ENCODE peak calls at places on chromosome 19, in seven cellular contexts. E is GM23248, Z is neural progenitor cell, F is hepatocyte, M is PC-3, N is GM23338, J is HCT116. I is an unnamed sample. For H3K79me2, the result is how much of the 10 kb centered on the place peaks cover.

GRCh38 chr19:12681074-12681987 is at the start of gene DHPS:
- DNase-seq in N (peak), J (peak), M (peak), Z (peak), F (peak), E (peak), I (peak)

GRCh38 chr19:39194832-39195542 is 1.8 kb upstream of the NCCRP1 start:
- DNase-seq in M (peak), Z (peak), J (no peak), F (no peak), E (no peak), N (no peak), I (no peak)

GRCh38 chr19:1069009-1069779 is 2.2 kb downstream of the ARHGAP45 start:
- DNase-seq in N (no peak), Z (no peak), M (no peak), F (no peak), J (no peak), E (no peak), I (peak)

GRCh38 chr19:14763497-14764145 is 14.7 kb downstream of the ADGRE2 start:
- DNase-seq in F (no peak), M (no peak), E (no peak), N (no peak), J (no peak), Z (no peak), I (no peak)

GRCh38 chr19:48633148-48634035 is 3.8 kb downstream of the DBP start:
- DNase-seq in E (peak), M (no peak), N (no peak), Z (no peak), F (peak), J (no peak), I (no peak)

GRCh38 chr19:28541602-28542393 is 671.2 kb downstream of the UQCRFS1 start:
- DNase-seq in J (no peak), F (no peak), E (no peak), M (no peak), Z (no peak), N (no peak), I (no peak)

GRCh38 chr19:35117017-35117570 is 1.5 kb downstream of the FXYD3 start:
- DNase-seq in J (no peak), M (no peak), N (no peak), F (no peak), Z (no peak), E (no peak), I (no peak)

GRCh38 chr19:37654118-37654517 is 1.1 kb downstream of the ZFP30 start:
- DNase-seq in F (no peak), Z (no peak), E (no peak), J (no peak), M (no peak), N (no peak), I (no peak)

GRCh38 chr19:49125025-49125731 is 5.8 kb downstream of the PPFIA3 start:
- DNase-seq in N (peak), M (no peak), Z (peak), E (no peak), J (no peak), F (peak), I (no peak)

GRCh38 chr19:2095338-2095938 is 688 bp downstream of the MOB3A start:
- DNase-seq in J (no peak), Z (peak), N (no peak), E (peak), F (no peak), M (no peak), I (peak)

GRCh38 chr19:13022859-13023636 is 27.8 kb downstream of the NFIX start:
- DNase-seq in Z (peak), F (peak), J (no peak), E (peak), M (peak), N (peak), I (peak)

GRCh38 chr19:16349551-16350171 is 25.0 kb downstream of the KLF2 start:
- DNase-seq in Z (no peak), N (no peak), F (no peak), J (no peak), E (no peak), M (no peak), I (no peak)

GRCh38 chr19:32223595-32224370 is 121.6 kb upstream of the ZNF507 start:
- DNase-seq in Z (peak), J (no peak), N (peak), M (no peak), F (no peak), E (no peak), I (peak)

GRCh38 chr19:8304841-8305621 is 3.1 kb downstream of the CD320 start:
- DNase-seq in N (peak), J (peak), E (no peak), Z (peak), F (peak), M (no peak), I (no peak)

GRCh38 chr19:35641515-35642151 is at the start of gene ETV2:
- DNase-seq in F (no peak), Z (peak), E (peak), N (peak), J (no peak), M (no peak), I (no peak)

GRCh38 chr19:46081928-46082727 is 41.3 kb upstream of the IGFL4 start:
- DNase-seq in J (peak), M (peak), Z (peak), N (peak), E (peak), F (peak), I (peak)

GRCh38 chr19:12260861-12261260 is 33.8 kb downstream of the ZNF44 start:
- DNase-seq in Z (no peak), F (no peak), N (no peak), M (no peak), J (no peak), E (no peak), I (no peak)

GRCh38 chr19:1017115-1017905 is 3.6 kb downstream of the TMEM259 start:
- DNase-seq in M (peak), E (no peak), N (no peak), J (no peak), F (no peak), Z (no peak), I (peak)

GRCh38 chr19:49097453-49098288 is 12.4 kb downstream of the SNRNP70 start:
- DNase-seq in E (peak), M (peak), J (peak), N (peak), F (peak), Z (peak), I (peak)

GRCh38 chr19:42284641-42285341 is 15.7 kb downstream of the CIC start:
- DNase-seq in M (no peak), E (peak), N (peak), F (peak), J (no peak), Z (peak), I (peak)

GRCh38 chr19:46660601-46661019 is 372 bp downstream of the DACT3 start:
- DNase-seq in E (no peak), F (no peak), N (peak), M (no peak), Z (peak), J (no peak), I (no peak)

GRCh38 chr19:35153701-35154534 is 617 bp upstream of the FXYD5 start:
- DNase-seq in Z (peak), E (peak), J (no peak), F (peak), M (peak), N (peak), I (peak)

GRCh38 chr19:55554749-55555152 is 9.4 kb upstream of the SBK3 start:
- DNase-seq in N (no peak), M (no peak), J (no peak), F (no peak), Z (peak), E (no peak), I (no peak)

GRCh38 chr19:33604651-33605050 is 17.1 kb upstream of the CHST8 start:
- DNase-seq in F (no peak), M (no peak), E (no peak), N (no peak), J (no peak), Z (no peak), I (no peak)

GRCh38 chr19:15759962-15760565 is 22.3 kb downstream of the OR10H3 start:
- DNase-seq in J (peak), F (no peak), E (no peak), N (no peak), Z (no peak), M (peak), I (no peak)

GRCh38 chr19:44912854-44913253 is 1.6 kb upstream of the APOC1 start:
- DNase-seq in Z (no peak), J (no peak), M (no peak), N (no peak), E (no peak), F (no peak), I (no peak)

GRCh38 chr19:7109678-7110289 is 40.3 kb downstream of the ZNF557 start:
- DNase-seq in E (peak), J (no peak), M (no peak), N (peak), Z (peak), F (no peak), I (no peak)
- TF ChIP-seq EZH2phosphoT487 in E (no peak), J (no peak), M (no peak), N (no peak), Z (no peak), F (no peak), I (no peak)

DNA sequence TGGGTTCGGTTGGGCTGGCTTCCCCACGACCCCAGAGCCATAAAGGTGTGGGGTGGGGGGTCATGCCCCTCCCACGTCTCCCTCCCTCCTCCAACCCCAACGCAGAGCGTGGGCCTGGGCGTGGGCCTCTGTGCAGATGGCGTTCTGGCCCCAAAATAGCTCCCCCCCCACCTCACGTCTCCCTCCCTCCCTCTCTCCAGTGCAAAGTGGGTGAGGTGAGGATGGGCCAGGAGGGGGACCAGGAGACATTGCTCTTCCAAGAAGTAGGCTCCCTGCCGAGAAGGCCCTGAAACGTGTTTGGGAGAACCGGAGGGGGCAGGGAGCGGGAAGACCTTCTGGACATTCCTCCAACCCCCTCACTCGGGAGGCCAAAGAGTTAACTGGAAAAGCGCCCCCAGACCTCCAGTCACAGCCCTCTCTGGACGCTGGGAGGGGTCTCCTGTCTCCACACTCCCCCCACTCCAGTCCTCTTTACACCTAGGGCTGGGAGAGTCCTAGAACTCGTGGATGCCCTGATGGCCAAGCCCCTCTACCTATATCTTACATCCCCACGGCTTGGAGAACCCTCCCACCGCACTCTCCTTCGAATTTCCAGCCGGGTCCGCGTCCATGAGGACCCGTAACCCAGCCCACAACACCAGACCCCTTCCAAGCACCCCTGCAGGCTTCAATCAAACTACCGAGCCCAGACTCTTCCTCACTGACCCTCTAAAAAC is 855 bp downstream of the UNC13A start:
- DNase-seq in Z (peak), J (no peak), N (peak), F (no peak), M (no peak), E (no peak), I (no peak)
- TF ChIP-seq EZH2 in Z (no peak), J (no peak), N (no peak), F (peak), M (no peak), E (peak), I (no peak)

DNA sequence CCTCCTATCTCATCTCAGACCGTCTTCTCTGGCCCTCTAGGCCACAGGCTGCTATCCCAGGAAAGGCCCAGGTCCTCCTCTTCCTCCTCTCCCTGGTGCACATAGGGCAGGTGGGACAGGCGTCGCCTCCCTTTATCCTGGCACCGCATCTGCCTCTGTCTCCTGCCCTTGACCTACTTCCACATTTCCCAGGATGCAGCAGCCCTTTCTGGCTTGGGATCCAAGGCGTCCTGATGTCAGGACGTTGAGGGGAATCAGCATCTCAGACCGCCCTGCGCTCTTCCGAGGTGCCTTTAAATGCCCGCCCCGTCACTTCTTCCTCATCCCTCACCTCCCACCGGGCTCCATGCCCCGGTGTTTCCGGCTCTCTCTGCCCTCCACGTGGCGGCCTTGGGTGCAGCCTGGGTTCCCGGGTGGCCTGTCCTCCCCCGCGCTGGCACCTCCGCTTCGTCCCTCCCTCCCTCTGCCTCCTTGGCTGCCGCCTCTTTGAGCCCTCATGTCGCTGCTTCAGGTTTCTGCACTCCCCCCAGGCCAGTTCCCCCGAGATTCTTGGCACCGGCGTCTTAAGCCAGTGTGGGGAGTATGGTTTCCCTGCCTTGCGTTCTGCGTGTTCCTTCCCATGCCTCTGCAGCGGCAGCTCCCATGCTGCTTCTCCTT is 66.3 kb downstream of the KDM4B start:
- DNase-seq in Z (no peak), E (no peak), N (no peak), M (no peak), J (no peak), F (no peak), I (no peak)
- H3K79me2 ChIP-seq in Z (under half), E (half or more), N (under half), M (under half), J (under half), F (under half), I (under half)

DNA sequence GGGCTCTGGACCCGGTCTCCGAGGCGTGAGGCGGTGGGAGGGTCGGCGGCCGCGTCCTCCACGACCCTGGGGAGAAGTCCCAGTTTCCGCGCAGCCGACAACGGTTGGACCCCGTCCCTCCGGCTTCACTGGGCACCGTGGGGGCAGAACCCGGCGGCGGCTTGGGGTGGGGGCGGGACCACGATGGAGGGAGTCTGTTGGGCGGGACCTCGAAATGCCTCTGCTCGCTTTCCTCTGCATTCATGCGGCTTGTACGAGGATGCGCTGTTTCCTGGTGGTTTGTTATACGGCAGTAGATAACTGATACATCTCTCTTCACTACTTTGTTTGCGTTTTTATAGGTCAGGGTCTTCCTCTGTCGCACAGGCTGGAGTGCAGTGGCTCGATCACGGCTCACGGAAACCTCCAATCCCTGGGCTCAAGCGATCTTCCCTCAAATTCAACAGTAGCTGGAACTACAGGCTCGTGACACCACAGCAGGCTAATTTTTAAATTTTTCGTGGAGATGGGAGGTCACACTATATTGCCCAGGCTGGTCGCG is 24.6 kb upstream of the ZNF846 start:
- DNase-seq in Z (no peak), E (peak), N (peak), M (peak), J (no peak), F (peak), I (no peak)
- TF ChIP-seq EZH2phosphoT487 in Z (no peak), E (no peak), N (no peak), M (no peak), J (no peak), F (no peak), I (no peak)

GRCh38 chr19:6590458-6591319 is at the start of gene CD70:
- DNase-seq in M (no peak), F (no peak), E (peak), J (no peak), N (peak), Z (peak), I (peak)
- TF ChIP-seq EZH2 in M (no peak), F (peak), E (no peak), J (no peak), N (peak), Z (peak), I (no peak)